ENCODE peak calls at places on chromosomes 13 and 19, in four cellular contexts. V, R, Q and F are unnamed samples.

GRCh38 chr13:113950451-113951245 is 23.2 kb downstream of the C13orf46 start:
- DNase-seq in V (no peak), R (no peak), Q (no peak), F (no peak)

GRCh38 chr13:99842379-99842778 is 129.2 kb downstream of the ZIC5 start:
- DNase-seq in V (no peak), R (no peak), Q (no peak), F (no peak)

GRCh38 chr13:46035066-46035465 is 17.5 kb downstream of the ZC3H13 start:
- DNase-seq in V (peak; percentile 49), R (no peak), Q (no peak), F (peak; percentile 80)

GRCh38 chr19:2603320-2603719 is 99.2 kb downstream of the GNG7 start:
- DNase-seq in V (no peak), R (no peak), Q (no peak), F (no peak)

GRCh38 chr19:42528354-42529247 is at the start of gene CEACAM1:
- DNase-seq in V (peak; percentile 49), R (no peak), Q (peak; percentile 95), F (peak; percentile 4)

GRCh38 chr19:19170053-19170945 is at the start of gene MEF2B:
- DNase-seq in V (peak; percentile 75), R (no peak), Q (peak; percentile 38), F (peak; percentile 85)

GRCh38 chr13:84433024-84433423 is 550.8 kb upstream of the SLITRK1 start:
- DNase-seq in V (no peak), R (peak; percentile 86), Q (no peak), F (no peak)

GRCh38 chr19:10552596-10553053 is 8.9 kb downstream of the ATG4D start:
- DNase-seq in V (no peak), R (no peak), Q (peak; percentile 13), F (no peak)

GRCh38 chr13:30371649-30372265 is 50.5 kb upstream of the UBE2L5 start:
- DNase-seq in V (peak; percentile 69), R (no peak), Q (peak; percentile 23), F (no peak)

GRCh38 chr13:109288151-109288709 is 498.2 kb downstream of the IRS2 start:
- DNase-seq in V (no peak), R (no peak), Q (no peak), F (no peak)

GRCh38 chr19:41321600-41322270 is 11.8 kb downstream of the CCDC97 start:
- DNase-seq in V (no peak), R (no peak), Q (peak; percentile 64), F (peak; percentile 18)

GRCh38 chr13:51549050-51549449 is 35.2 kb upstream of the WDFY2 start:
- DNase-seq in V (peak; percentile 45), R (no peak), Q (peak; percentile 17), F (no peak)

GRCh38 chr13:101453784-101454201 is 1.3 kb downstream of the ITGBL1 start:
- DNase-seq in V (no peak), R (no peak), Q (no peak), F (no peak)

GRCh38 chr13:78258304-78258703 is 339.7 kb upstream of the EDNRB start:
- DNase-seq in V (peak; percentile 21), R (no peak), Q (no peak), F (no peak)

GRCh38 chr13:111239754-111240670 is 80.4 kb upstream of the TEX29 start:
- DNase-seq in V (no peak), R (no peak), Q (no peak), F (no peak)